ENCODE peak calls at places on chromosomes 1 and 21, in eight cellular contexts. One of them, this sample, is unnamed.

GRCh38 chr1:192604979-192605620 is 29.5 kb downstream of the RGS1 start:
- DNase-seq in cardiac muscle cell: peak; percentile 51
- DNase-seq in heart right ventricle: no peak
- DNase-seq in neuronal stem cell: no peak
- DNase-seq in activated naive CD4-positive, alpha-beta T cell: no peak
- DNase-seq in stimulated activated CD4-positive, alpha-beta T cell treated with anti-CD3 and anti-CD28 coated beads, Interleukin-12 subunit alpha, Interleukin-12 subunit beta, amount 100 ng/mL, for 48 hours: no peak
- DNase-seq in OCI-M1: peak; percentile 95
- DNase-seq in dorsolateral prefrontal cortex: no peak
- DNase-seq in this sample: no peak

GRCh38 chr21:38202811-38203210 is 54.0 kb upstream of the KCNJ15 start:
- DNase-seq in activated naive CD4-positive, alpha-beta T cell: no peak
- DNase-seq in heart right ventricle: no peak
- DNase-seq in dorsolateral prefrontal cortex: no peak
- DNase-seq in stimulated activated CD4-positive, alpha-beta T cell treated with anti-CD3 and anti-CD28 coated beads, Interleukin-12 subunit alpha, Interleukin-12 subunit beta, amount 100 ng/mL, for 48 hours: no peak
- DNase-seq in OCI-M1: no peak
- DNase-seq in cardiac muscle cell: no peak
- DNase-seq in neuronal stem cell: no peak
- DNase-seq in this sample: no peak

GRCh38 chr1:156160744-156161181 is 7.4 kb downstream of the SEMA4A start:
- DNase-seq in OCI-M1: no peak
- DNase-seq in stimulated activated CD4-positive, alpha-beta T cell treated with anti-CD3 and anti-CD28 coated beads, Interleukin-12 subunit alpha, Interleukin-12 subunit beta, amount 100 ng/mL, for 48 hours: peak; percentile 72
- DNase-seq in neuronal stem cell: peak; percentile 74
- DNase-seq in activated naive CD4-positive, alpha-beta T cell: peak; percentile 27
- DNase-seq in dorsolateral prefrontal cortex: peak; percentile 73
- DNase-seq in cardiac muscle cell: peak; percentile 78
- DNase-seq in heart right ventricle: peak; percentile 88
- DNase-seq in this sample: peak; percentile 85

GRCh38 chr21:35159881-35160280 is 110.8 kb upstream of the RUNX1 start:
- DNase-seq in heart right ventricle: no peak
- DNase-seq in OCI-M1: no peak
- DNase-seq in neuronal stem cell: no peak
- DNase-seq in dorsolateral prefrontal cortex: no peak
- DNase-seq in cardiac muscle cell: peak; percentile 76
- DNase-seq in activated naive CD4-positive, alpha-beta T cell: no peak
- DNase-seq in stimulated activated CD4-positive, alpha-beta T cell treated with anti-CD3 and anti-CD28 coated beads, Interleukin-12 subunit alpha, Interleukin-12 subunit beta, amount 100 ng/mL, for 48 hours: no peak
- DNase-seq in this sample: no peak

GRCh38 chr1:78101514-78101913 is 55.7 kb downstream of the GIPC2 start:
- DNase-seq in cardiac muscle cell: peak; percentile 97
- DNase-seq in OCI-M1: no peak
- DNase-seq in stimulated activated CD4-positive, alpha-beta T cell treated with anti-CD3 and anti-CD28 coated beads, Interleukin-12 subunit alpha, Interleukin-12 subunit beta, amount 100 ng/mL, for 48 hours: no peak
- DNase-seq in neuronal stem cell: no peak
- DNase-seq in heart right ventricle: no peak
- DNase-seq in activated naive CD4-positive, alpha-beta T cell: no peak
- DNase-seq in dorsolateral prefrontal cortex: no peak
- DNase-seq in this sample: no peak

GRCh38 chr1:67347688-67348472 is 40.2 kb downstream of the IL12RB2 start:
- DNase-seq in stimulated activated CD4-positive, alpha-beta T cell treated with anti-CD3 and anti-CD28 coated beads, Interleukin-12 subunit alpha, Interleukin-12 subunit beta, amount 100 ng/mL, for 48 hours: no peak
- DNase-seq in heart right ventricle: peak; percentile 20
- DNase-seq in neuronal stem cell: peak; percentile 45
- DNase-seq in dorsolateral prefrontal cortex: peak; percentile 52
- DNase-seq in cardiac muscle cell: peak; percentile 64
- DNase-seq in OCI-M1: peak; percentile 51
- DNase-seq in activated naive CD4-positive, alpha-beta T cell: no peak
- DNase-seq in this sample: no peak

GRCh38 chr1:155984341-155984740 is 6.0 kb upstream of the ARHGEF2 start:
- DNase-seq in heart right ventricle: no peak
- DNase-seq in activated naive CD4-positive, alpha-beta T cell: no peak
- DNase-seq in cardiac muscle cell: no peak
- DNase-seq in stimulated activated CD4-positive, alpha-beta T cell treated with anti-CD3 and anti-CD28 coated beads, Interleukin-12 subunit alpha, Interleukin-12 subunit beta, amount 100 ng/mL, for 48 hours: no peak
- DNase-seq in dorsolateral prefrontal cortex: no peak
- DNase-seq in OCI-M1: no peak
- DNase-seq in neuronal stem cell: no peak
- DNase-seq in this sample: no peak

GRCh38 chr1:41847011-41847410 is 71.7 kb downstream of the HIVEP3 start:
- DNase-seq in neuronal stem cell: no peak
- DNase-seq in stimulated activated CD4-positive, alpha-beta T cell treated with anti-CD3 and anti-CD28 coated beads, Interleukin-12 subunit alpha, Interleukin-12 subunit beta, amount 100 ng/mL, for 48 hours: no peak
- DNase-seq in cardiac muscle cell: no peak
- DNase-seq in OCI-M1: no peak
- DNase-seq in heart right ventricle: no peak
- DNase-seq in dorsolateral prefrontal cortex: no peak
- DNase-seq in activated naive CD4-positive, alpha-beta T cell: no peak
- DNase-seq in this sample: no peak

This sample was measured in spleen.